ENCODE peak calls at places on chromosomes 2 and 18, in four cellular contexts. A is MCF 10A; B is iris pigment epithelial cell; I is stimulated activated CD4-positive, alpha-beta T cell treated with anti-CD3 and anti-CD28 coated beads, Interleukin-1b, Interleukin-23, amount 100 ng/mL, for 24 hours. U is an unnamed sample.

GRCh38 chr2:151619337-151619989 is 114.8 kb downstream of the NEB start:
- DNase-seq in I (no peak), B (peak; percentile 61), A (no peak), U (peak; percentile 6)

GRCh38 chr18:9787716-9788115 is 79.6 kb downstream of the RAB31 start:
- DNase-seq in A (peak; percentile 66), I (no peak), B (peak; percentile 94), U (peak; percentile 84)

GRCh38 chr2:205563646-205564045 is 118.7 kb upstream of the NRP2 start:
- DNase-seq in I (no peak), A (peak; percentile 16), B (no peak), U (peak; percentile 7)

GRCh38 chr2:39121523-39122063 is 742 bp upstream of the SOS1 start:
- DNase-seq in A (no peak), I (no peak), B (no peak), U (peak; percentile 52)

GRCh38 chr18:11176416-11176815 is 27.0 kb upstream of the PIEZO2 start:
- DNase-seq in B (peak; percentile 36), A (peak; percentile 39), I (no peak), U (peak; percentile 44)

GRCh38 chr2:184215745-184216144 is 382.6 kb upstream of the ZNF804A start:
- DNase-seq in A (no peak), B (no peak), I (no peak), U (no peak)

GRCh38 chr2:240795468-240795867 is 24.6 kb downstream of the KIF1A start:
- DNase-seq in I (no peak), B (no peak), A (no peak), U (no peak)

GRCh38 chr2:108449410-108450200 is 599 bp downstream of the GCC2 start:
- DNase-seq in A (no peak), I (no peak), B (peak; percentile 36), U (peak; percentile 25)

GRCh38 chr2:45748239-45748638 is 96.8 kb downstream of the PRKCE start:
- DNase-seq in B (peak; percentile 86), A (no peak), I (no peak), U (peak; percentile 63)

GRCh38 chr2:7437716-7438648 is 520.8 kb downstream of the RNF144A start:
- DNase-seq in A (no peak), B (no peak), I (no peak), U (no peak)

GRCh38 chr2:190912731-190913130 is 32.1 kb downstream of the GLS start:
- DNase-seq in I (no peak), A (peak; percentile 21), B (peak; percentile 67), U (peak; percentile 66)

GRCh38 chr2:187982668-187983067 is 309.0 kb upstream of the GULP1 start:
- DNase-seq in I (no peak), A (peak; percentile 33), B (peak; percentile 92), U (peak; percentile 90)

GRCh38 chr2:215365184-215365658 is 53.4 kb downstream of the ATIC start:
- DNase-seq in A (no peak), B (peak; percentile 16), I (no peak), U (no peak)

U was measured in amniotic epithelial cell.